ENCODE peak calls at places on chromosome X, in seven cellular contexts. C is CD4-positive, alpha-beta T cell; H is neural crest cell; R is transverse colon; J is fibroblast of pulmonary artery; M is AG04450; F is GM10248. N is an unnamed sample.

GRCh38 chrX:46978341-46979291 is 66.4 kb downstream of the JADE3 start:
- DNase-seq in M (peak; percentile 32), F (peak; percentile 53), R (peak; percentile 81), J (peak; percentile 86), C (peak; percentile 60), H (peak; percentile 55), N (peak; percentile 11)

GRCh38 chrX:142036111-142036510 is 132.4 kb downstream of the MAGEC1 start:
- DNase-seq in J (peak; percentile 44), F (no peak), C (no peak), R (no peak), H (no peak), M (no peak), N (no peak)

GRCh38 chrX:117002981-117003380 is 540.2 kb upstream of the CT83 start:
- DNase-seq in C (no peak), F (no peak), J (no peak), R (no peak), M (no peak), H (no peak), N (no peak)

GRCh38 chrX:97672138-97672537 is 788.4 kb downstream of the RPA4 start:
- DNase-seq in F (no peak), C (no peak), H (no peak), M (no peak), R (peak; percentile 65), J (no peak), N (no peak)

GRCh38 chrX:111445485-111445884 is 33.5 kb upstream of the DCX start:
- DNase-seq in R (no peak), M (no peak), J (peak; percentile 50), C (no peak), H (no peak), F (peak; percentile 5), N (peak; percentile 3)

GRCh38 chrX:69538321-69538876 is 34.3 kb downstream of the NALF2 start:
- DNase-seq in H (peak; percentile 72), M (peak; percentile 4), C (peak; percentile 71), J (peak; percentile 72), R (peak; percentile 77), F (peak; percentile 74), N (no peak)

GRCh38 chrX:55710701-55711100 is 6.8 kb upstream of the RRAGB start:
- DNase-seq in M (no peak), C (no peak), J (peak; percentile 65), F (no peak), H (no peak), R (no peak), N (peak; percentile 17)

GRCh38 chrX:124211312-124211942 is 121.0 kb upstream of the TEX13D start:
- DNase-seq in H (no peak), R (no peak), M (no peak), F (peak; percentile 15), J (peak; percentile 20), C (no peak), N (no peak)

GRCh38 chrX:120769576-120770341 is 105.9 kb downstream of the CT47B1 start:
- DNase-seq in M (no peak), C (no peak), R (no peak), J (peak; percentile 81), H (no peak), F (peak; percentile 19), N (peak; percentile 62)

GRCh38 chrX:129726307-129727111 is 12.3 kb upstream of the XPNPEP2 start:
- DNase-seq in H (peak; percentile 63), R (peak; percentile 62), J (peak; percentile 74), M (no peak), F (no peak), C (peak; percentile 4), N (no peak)

GRCh38 chrX:14030248-14030592 is 528 bp upstream of the GEMIN8 start:
- DNase-seq in C (no peak), H (no peak), J (peak; percentile 27), F (no peak), M (peak; percentile 10), R (no peak), N (no peak)

GRCh38 chrX:155768036-155768769 is 112.9 kb upstream of the VAMP7 start:
- DNase-seq in M (no peak), J (peak; percentile 49), C (no peak), R (no peak), H (no peak), F (no peak), N (peak; percentile 13)

GRCh38 chrX:6909396-6909795 is 238.1 kb upstream of the STS start:
- DNase-seq in H (no peak), M (no peak), R (no peak), F (no peak), C (no peak), J (no peak), N (no peak)

DNA sequence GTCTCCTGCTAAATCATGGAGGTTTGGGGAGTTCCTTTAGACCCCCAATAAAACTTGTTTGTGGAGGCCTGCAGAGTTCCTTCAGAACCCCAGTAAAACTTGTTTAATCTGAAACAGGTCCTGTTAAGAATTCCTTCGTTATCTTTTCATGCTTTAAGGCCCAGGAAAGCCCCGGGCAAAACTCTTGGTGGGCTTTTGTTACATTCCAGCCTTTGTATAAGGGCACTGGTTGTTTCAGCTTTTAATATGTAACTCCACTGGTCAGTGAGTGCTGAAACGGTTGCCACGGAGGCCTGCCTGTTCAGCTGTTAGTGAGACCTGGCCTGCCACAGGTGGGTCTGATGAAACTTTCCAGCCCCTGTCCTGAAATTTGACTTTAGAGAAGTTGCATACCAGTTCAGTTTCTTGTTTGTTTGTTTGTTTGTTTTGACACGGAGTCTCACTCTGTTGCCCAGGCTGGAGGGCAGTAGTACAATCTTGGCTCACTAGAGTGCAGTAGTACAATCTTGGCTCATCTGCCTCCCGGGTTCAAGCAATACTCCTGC is 12.4 kb upstream of the DHRSX start:
- DNase-seq in F (no peak), R (no peak), J (no peak), M (no peak), C (no peak), H (no peak), N (no peak)
- TF ChIP-seq CTCF in F (no peak), R (no peak), J (no peak), M (no peak), C (no peak), H (no peak), N (no peak)

GRCh38 chrX:153924149-153924861 is 1.8 kb downstream of the ARHGAP4 start:
- DNase-seq in M (no peak), C (peak; percentile 44), J (peak; percentile 64), R (peak; percentile 45), H (no peak), F (no peak), N (no peak)
- TF ChIP-seq CTCF in M (peak; percentile 30), C (no peak), J (peak; percentile 21), R (peak; percentile 22), H (peak; percentile 37), F (peak; percentile 25), N (peak; percentile 26)

GRCh38 chrX:143633530-143634372 is 2.1 kb downstream of the SLITRK4 start:
- DNase-seq in J (no peak), H (peak; percentile 6), M (no peak), C (no peak), F (no peak), R (no peak), N (no peak)
- TF ChIP-seq CTCF in J (no peak), H (no peak), M (no peak), C (no peak), F (no peak), R (no peak), N (no peak)

GRCh38 chrX:96181571-96181970 is 503.1 kb upstream of the DIAPH2 start:
- DNase-seq in M (no peak), J (no peak), F (no peak), C (no peak), H (no peak), R (no peak), N (no peak)

GRCh38 chrX:96183843-96184242 is 500.8 kb upstream of the DIAPH2 start:
- DNase-seq in J (peak; percentile 26), R (no peak), F (no peak), H (no peak), M (no peak), C (no peak), N (no peak)

DNA sequence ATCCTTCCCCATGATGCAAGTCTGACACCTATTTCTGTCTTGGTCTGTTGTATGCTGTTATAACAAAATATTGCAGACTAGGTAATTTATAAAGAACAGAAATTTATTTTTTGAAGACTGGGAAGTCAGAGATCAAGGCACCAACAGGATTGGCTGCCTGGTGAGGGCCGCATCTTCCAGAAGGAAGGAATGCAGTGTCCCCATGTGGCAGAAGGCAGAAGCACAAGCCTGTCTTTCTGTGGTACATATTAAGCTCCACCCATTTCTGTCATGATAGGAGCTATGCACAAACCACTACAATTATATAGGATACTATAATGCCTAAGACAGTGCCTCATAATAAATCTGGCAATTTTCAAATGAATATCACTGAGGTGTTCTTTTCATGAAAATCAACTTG is 502.3 kb upstream of the DIAPH2 start:
- DNase-seq in C (no peak), J (peak; percentile 57), M (peak; percentile 1), H (peak; percentile 9), F (no peak), R (peak; percentile 24), N (no peak)
- TF ChIP-seq CTCF in C (no peak), J (peak; percentile 53), M (peak; percentile 61), H (peak; percentile 60), F (no peak), R (peak; percentile 34), N (peak; percentile 21)

DNA sequence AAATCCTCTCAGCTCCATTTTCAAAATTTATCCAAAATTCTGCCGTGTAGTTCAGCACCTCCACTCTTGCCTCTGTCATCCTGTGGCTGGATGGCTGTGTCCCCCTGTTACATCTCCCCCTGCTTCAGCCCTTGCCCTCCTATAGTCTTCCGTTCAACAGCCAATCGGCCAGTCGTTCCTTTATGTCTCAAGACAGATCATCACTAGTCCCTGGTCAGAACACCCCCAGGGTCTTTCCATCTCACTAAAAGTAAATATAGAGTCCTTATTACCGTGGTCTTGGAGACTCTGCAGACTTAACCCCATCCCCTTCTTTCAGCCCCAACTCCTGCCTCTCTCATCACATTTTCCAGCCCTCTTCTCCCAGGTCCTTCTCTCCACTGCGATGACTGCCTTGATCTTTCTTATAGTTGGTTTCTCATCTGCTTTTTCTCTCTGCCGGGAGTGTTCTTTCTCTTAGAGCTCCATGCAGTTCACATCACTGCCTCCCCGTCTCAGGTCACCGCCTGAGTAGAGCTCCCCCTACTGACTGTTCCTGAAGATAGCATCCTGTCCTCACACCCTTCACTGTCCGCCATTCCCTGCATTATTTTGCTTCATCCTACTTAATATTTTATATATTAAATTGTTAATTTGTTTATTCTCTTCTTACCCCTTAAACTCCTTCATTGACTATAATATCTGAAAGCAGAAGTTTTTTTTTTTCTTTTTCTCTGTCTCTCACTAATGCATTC is 736.9 kb upstream of the MAGEB2 start:
- DNase-seq in H (peak; percentile 23), R (peak; percentile 16), F (peak; percentile 58), M (no peak), C (no peak), J (peak; percentile 48), N (no peak)
- TF ChIP-seq CTCF in H (peak; percentile 83), R (peak; percentile 35), F (peak; percentile 50), M (peak; percentile 40), C (no peak), J (peak; percentile 49), N (peak; percentile 50)

GRCh38 chrX:153412746-153413720 is 1.8 kb downstream of the ZFP92 start:
- DNase-seq in M (no peak), J (no peak), R (no peak), F (no peak), H (no peak), C (no peak), N (no peak)
- TF ChIP-seq CTCF in M (peak; percentile 12), J (no peak), R (no peak), F (no peak), H (peak; percentile 18), C (no peak), N (no peak)